ENCODE peak calls at places on chromosomes 5 and 9, in nine cellular contexts. D, B, A, M, O, V, C, W and R are unnamed samples.

GRCh38 chr5:120624021-120624563 is 160.0 kb downstream of the PRR16 start:
- DNase-seq in D (no peak), B (peak), A (no peak), M (no peak), O (no peak), V (no peak), C (no peak), W (no peak), R (no peak)

GRCh38 chr9:5629312-5630037 is 568 bp downstream of the RIC1 start:
- DNase-seq in D (peak), B (peak), A (no peak), M (peak), O (peak), V (peak), C (peak), W (peak), R (peak)

GRCh38 chr5:39217365-39218281 is 1.7 kb downstream of the FYB1 start:
- DNase-seq in D (peak), B (peak), A (peak), M (peak), O (peak), V (peak), C (peak), W (peak), R (no peak)

GRCh38 chr5:154117930-154118329 is 72.6 kb upstream of the GALNT10 start:
- DNase-seq in D (no peak), B (no peak), A (no peak), M (no peak), O (no peak), V (no peak), C (no peak), W (no peak), R (no peak)

GRCh38 chr5:6110441-6111005 is 267.8 kb downstream of the MED10 start:
- DNase-seq in D (no peak), B (no peak), A (no peak), M (no peak), O (no peak), V (no peak), C (no peak), W (no peak), R (no peak)

GRCh38 chr9:82466616-82467251 is 478.2 kb downstream of the SPATA31D1 start:
- DNase-seq in D (no peak), B (peak), A (no peak), M (peak), O (no peak), V (peak), C (no peak), W (no peak), R (no peak)

GRCh38 chr5:150562832-150563231 is 54.9 kb downstream of the NDST1 start:
- DNase-seq in D (no peak), B (peak), A (no peak), M (peak), O (no peak), V (no peak), C (no peak), W (no peak), R (no peak)

GRCh38 chr5:61637566-61637965 is 305.5 kb downstream of the ZSWIM6 start:
- DNase-seq in D (no peak), B (no peak), A (no peak), M (no peak), O (no peak), V (no peak), C (no peak), W (no peak), R (no peak)

GRCh38 chr5:18720002-18720401 is 1085.7 kb downstream of the TAF11L14 start:
- DNase-seq in D (no peak), B (no peak), A (no peak), M (no peak), O (no peak), V (no peak), C (no peak), W (no peak), R (no peak)

GRCh38 chr9:14779566-14780022 is 57.1 kb upstream of the CER1 start:
- DNase-seq in D (no peak), B (peak), A (no peak), M (no peak), O (no peak), V (peak), C (no peak), W (no peak), R (no peak)

GRCh38 chr5:39495294-39495693 is 70.5 kb upstream of the DAB2 start:
- DNase-seq in D (no peak), B (no peak), A (no peak), M (no peak), O (no peak), V (no peak), C (no peak), W (no peak), R (no peak)

GRCh38 chr5:173802670-173803165 is 85.4 kb upstream of the CPEB4 start:
- DNase-seq in D (peak), B (peak), A (peak), M (no peak), O (peak), V (peak), C (no peak), W (no peak), R (no peak)

GRCh38 chr9:132877818-132878694 is at the start of gene AK8:
- DNase-seq in D (peak), B (peak), A (peak), M (peak), O (peak), V (peak), C (peak), W (peak), R (no peak)

GRCh38 chr5:53423724-53424123 is 56.7 kb upstream of the FST start:
- DNase-seq in D (no peak), B (no peak), A (no peak), M (no peak), O (no peak), V (no peak), C (no peak), W (no peak), R (no peak)

GRCh38 chr5:10701567-10702039 is 59.4 kb downstream of the DAP start:
- DNase-seq in D (no peak), B (peak), A (no peak), M (peak), O (no peak), V (peak), C (no peak), W (peak), R (no peak)

GRCh38 chr9:111983484-111983908 is 86.9 kb downstream of the UGCG start:
- DNase-seq in D (no peak), B (no peak), A (no peak), M (no peak), O (no peak), V (no peak), C (peak), W (peak), R (no peak)

GRCh38 chr5:62477801-62478200 is 65.2 kb downstream of the IPO11 start:
- DNase-seq in D (no peak), B (peak), A (no peak), M (no peak), O (no peak), V (no peak), C (no peak), W (no peak), R (no peak)

GRCh38 chr9:99752710-99753109 is 69.0 kb upstream of the NR4A3 start:
- DNase-seq in D (no peak), B (peak), A (no peak), M (no peak), O (no peak), V (no peak), C (no peak), W (no peak), R (no peak)

GRCh38 chr5:6827815-6828214 is 114.6 kb downstream of the TENT4A start:
- DNase-seq in D (no peak), B (no peak), A (no peak), M (no peak), O (no peak), V (peak), C (peak), W (peak), R (no peak)

GRCh38 chr5:14308384-14309154 is 165.4 kb downstream of the TRIO start:
- DNase-seq in D (no peak), B (no peak), A (no peak), M (no peak), O (no peak), V (no peak), C (no peak), W (no peak), R (no peak)

GRCh38 chr9:16310288-16311145 is 560.0 kb downstream of the BNC2 start:
- DNase-seq in D (no peak), B (no peak), A (no peak), M (no peak), O (no peak), V (peak), C (no peak), W (no peak), R (no peak)

GRCh38 chr5:143554194-143554717 is 150.8 kb upstream of the NR3C1 start:
- DNase-seq in D (no peak), B (peak), A (no peak), M (no peak), O (no peak), V (no peak), C (no peak), W (no peak), R (no peak)

GRCh38 chr9:101601904-101602765 is 7.4 kb upstream of the PPP3R2 start:
- DNase-seq in D (no peak), B (peak), A (no peak), M (peak), O (no peak), V (no peak), C (peak), W (peak), R (no peak)

DNA sequence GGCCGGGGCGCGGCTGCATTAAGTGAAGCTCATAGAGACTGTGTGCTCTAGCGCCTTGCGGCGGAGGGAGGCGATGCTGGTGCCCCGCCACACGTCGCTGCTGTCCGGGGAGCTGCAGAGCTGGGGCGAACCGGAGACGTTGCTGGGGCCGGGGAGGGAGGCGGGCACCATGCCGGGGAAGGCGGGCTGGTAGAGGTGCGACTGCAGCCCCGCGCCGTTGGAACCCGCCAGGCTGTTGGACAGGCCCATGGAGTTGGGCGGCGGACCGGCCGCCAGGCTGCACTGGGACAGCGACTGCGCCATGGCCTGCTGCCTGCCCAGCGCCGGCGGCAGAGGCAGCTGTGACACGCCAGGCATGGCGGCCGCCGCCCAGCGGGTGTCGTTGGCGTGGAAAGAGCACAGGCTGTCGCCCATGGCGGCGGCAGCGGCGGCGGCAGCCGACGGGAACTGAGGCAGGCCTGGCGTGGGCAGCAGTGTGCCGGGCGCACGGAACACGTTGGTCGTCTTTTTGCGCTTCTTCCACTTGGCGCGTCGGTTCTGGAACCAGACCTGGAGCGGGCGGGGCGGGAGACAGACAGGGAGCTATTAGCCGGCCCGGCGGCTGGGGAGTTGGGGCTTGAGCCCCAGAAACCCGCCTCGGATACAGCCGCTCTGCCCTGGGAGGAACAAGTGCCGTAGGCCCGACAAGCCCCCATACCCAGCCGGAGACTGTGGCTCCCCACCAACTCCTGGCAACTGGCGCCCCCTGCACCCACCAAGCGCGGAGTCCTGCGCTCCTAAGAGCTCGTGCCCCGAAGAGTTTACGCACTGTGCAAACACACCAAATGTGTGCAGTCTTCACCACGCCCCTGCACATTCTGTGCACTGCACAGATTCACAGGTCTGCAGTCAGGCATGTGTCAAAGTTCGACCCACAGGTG is 8.0 kb downstream of the OTP start:
- DNase-seq in D (no peak), B (no peak), A (peak), M (peak), O (peak), V (no peak), C (peak), W (peak), R (no peak)
- TF ChIP-seq CTCF in D (no peak), B (no peak), A (no peak), M (no peak), O (no peak), V (no peak), C (peak), W (no peak), R (peak)

GRCh38 chr9:120345379-120345778 is 234.6 kb downstream of the CDK5RAP2 start:
- DNase-seq in D (no peak), B (no peak), A (no peak), M (no peak), O (no peak), V (no peak), C (no peak), W (no peak), R (no peak)

GRCh38 chr9:120350596-120350995 is 229.4 kb downstream of the CDK5RAP2 start:
- DNase-seq in D (no peak), B (no peak), A (no peak), M (no peak), O (no peak), V (no peak), C (no peak), W (no peak), R (no peak)

GRCh38 chr9:120351106-120351505 is 228.9 kb downstream of the CDK5RAP2 start:
- DNase-seq in D (no peak), B (no peak), A (no peak), M (no peak), O (no peak), V (no peak), C (no peak), W (no peak), R (no peak)

GRCh38 chr9:120353501-120353900 is 226.5 kb downstream of the CDK5RAP2 start:
- DNase-seq in D (no peak), B (peak), A (no peak), M (no peak), O (no peak), V (peak), C (no peak), W (no peak), R (no peak)

DNA sequence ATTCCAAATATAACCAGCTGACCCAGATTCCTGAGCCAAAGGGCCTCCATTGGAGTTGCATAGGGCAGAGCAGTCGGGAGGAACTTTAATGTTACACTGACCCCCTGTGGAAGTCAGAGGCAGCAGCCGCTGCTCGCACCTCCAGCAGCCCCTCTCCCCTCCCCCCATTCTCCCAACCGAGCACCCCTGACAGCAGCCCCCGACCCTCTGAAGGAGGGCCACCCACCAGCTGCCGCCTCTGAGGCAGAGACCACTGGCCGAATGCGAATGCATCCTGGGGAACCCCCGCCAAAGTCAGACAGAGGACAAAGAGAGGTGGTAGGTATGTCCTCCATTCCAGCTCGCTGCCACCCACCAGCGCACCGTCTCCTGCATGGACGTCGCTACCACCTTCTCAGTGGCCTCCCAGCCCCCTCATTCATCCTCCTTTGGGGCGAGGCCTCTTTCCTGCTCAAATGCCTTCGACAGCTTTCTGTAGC is 231.0 kb downstream of the CDK5RAP2 start:
- DNase-seq in D (no peak), B (peak), A (no peak), M (peak), O (no peak), V (peak), C (peak), W (peak), R (no peak)
- TF ChIP-seq CTCF in D (peak), B (peak), A (peak), M (peak), O (peak), V (peak), C (peak), W (peak), R (peak)

GRCh38 chr9:6681147-6681956 is 35.8 kb upstream of the GLDC start:
- DNase-seq in D (peak), B (peak), A (peak), M (peak), O (peak), V (peak), C (peak), W (peak), R (peak)
- TF ChIP-seq CTCF in D (no peak), B (no peak), A (no peak), M (no peak), O (no peak), V (no peak), C (no peak), W (no peak), R (no peak)

GRCh38 chr9:19965336-19965735 is 176.5 kb upstream of the SLC24A2 start:
- DNase-seq in D (no peak), B (peak), A (no peak), M (no peak), O (no peak), V (no peak), C (no peak), W (no peak), R (no peak)

GRCh38 chr9:19969721-19970120 is 180.9 kb upstream of the SLC24A2 start:
- DNase-seq in D (no peak), B (peak), A (no peak), M (no peak), O (no peak), V (no peak), C (no peak), W (no peak), R (no peak)

DNA sequence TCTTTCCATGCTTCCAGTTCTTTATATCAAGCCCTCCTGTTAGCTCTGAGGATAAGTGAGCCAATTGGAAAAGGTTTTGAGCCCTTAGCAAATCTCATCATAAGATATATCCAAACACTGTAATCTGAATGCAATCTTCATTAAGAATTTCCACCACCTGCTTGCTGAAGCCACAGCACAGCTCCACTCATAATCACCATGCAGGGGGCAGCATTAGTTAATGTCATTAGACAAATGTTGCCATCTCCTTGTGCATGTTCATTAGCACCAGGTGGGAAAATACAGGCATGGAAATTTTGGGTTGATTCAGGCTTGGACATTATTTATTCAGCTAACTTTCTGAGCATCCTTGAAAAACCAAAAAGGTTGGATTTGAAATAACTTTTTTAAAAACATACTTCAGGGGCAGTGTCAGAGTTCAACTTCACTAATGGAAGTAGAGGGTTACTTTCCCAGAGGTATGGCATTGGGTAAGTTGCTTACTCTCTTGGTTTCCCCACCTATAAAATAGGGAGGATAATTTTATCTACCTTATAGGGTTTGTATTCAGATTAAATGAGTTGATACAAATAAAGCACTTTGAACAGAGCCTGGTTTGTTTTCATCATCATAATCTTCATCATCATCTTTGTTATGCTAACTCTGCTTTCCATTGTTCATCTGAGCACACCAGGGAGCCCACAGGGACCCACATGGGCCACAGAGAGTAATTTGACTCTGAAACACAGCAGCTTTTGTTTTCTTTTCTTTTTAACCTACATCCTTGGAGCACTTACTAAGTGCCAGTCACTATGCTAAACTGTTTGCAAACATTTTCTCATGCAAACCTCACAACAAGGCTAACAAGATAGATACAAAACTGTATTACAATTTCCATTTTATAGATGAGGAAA is 179.0 kb upstream of the SLC24A2 start:
- DNase-seq in D (no peak), B (no peak), A (no peak), M (peak), O (no peak), V (no peak), C (no peak), W (no peak), R (no peak)
- TF ChIP-seq CTCF in D (no peak), B (no peak), A (no peak), M (no peak), O (no peak), V (no peak), C (no peak), W (no peak), R (no peak)